ENCODE peak calls at places on chromosomes 3 and 15, in five cellular contexts. A is thoracic aorta, G is NCI-H187 treated with DMSO at 0.1 percent for 48 hours, J is ELF-1, I is A172. P is an unnamed sample.
A peak's percentile ranks its signal among the peaks of the same experiment; 100 is the strongest.

GRCh38 chr3:194000100-194000499 is 135.8 kb upstream of the HES1 start:
- DNase-seq in I (no peak), J (no peak), A (no peak), G (no peak), P (no peak)

GRCh38 chr3:148827585-148827984 is at the start of gene CPB1:
- DNase-seq in G (no peak), J (no peak), I (no peak), A (no peak), P (no peak)

GRCh38 chr3:141380279-141380678 is 12.0 kb downstream of the ZBTB38 start:
- DNase-seq in I (no peak), A (no peak), G (no peak), J (no peak), P (no peak)

GRCh38 chr3:182389041-182389815 is 404.1 kb upstream of the ATP11B start:
- DNase-seq in I (peak; percentile 48), A (no peak), G (no peak), J (no peak), P (no peak)

GRCh38 chr3:122938756-122939425 is 88.7 kb downstream of the SEMA5B start:
- DNase-seq in I (no peak), A (no peak), J (no peak), G (no peak), P (no peak)

GRCh38 chr3:156677120-156677479 is 2.7 kb downstream of the TIPARP start:
- DNase-seq in J (no peak), I (no peak), G (no peak), A (no peak), P (peak; percentile 22)

GRCh38 chr3:45507820-45508317 is 86.7 kb upstream of the LIMD1 start:
- DNase-seq in G (no peak), A (no peak), I (peak; percentile 38), J (peak; percentile 72), P (peak; percentile 23)

GRCh38 chr3:151837057-151837456 is 23.1 kb downstream of the AADAC start:
- DNase-seq in I (peak; percentile 84), A (no peak), J (peak; percentile 67), G (no peak), P (no peak)

GRCh38 chr15:73994912-73995622 is 551 bp downstream of the PML start:
- DNase-seq in G (no peak), A (no peak), J (peak; percentile 30), I (no peak), P (no peak)

GRCh38 chr15:89026167-89026566 is 62.1 kb upstream of the ABHD2 start:
- DNase-seq in G (no peak), A (no peak), J (no peak), I (no peak), P (no peak)

GRCh38 chr3:11480663-11481298 is 162.9 kb downstream of the VGLL4 start:
- DNase-seq in G (no peak), A (no peak), J (peak; percentile 85), I (peak; percentile 34), P (no peak)

GRCh38 chr3:15629860-15630597 is 28.5 kb downstream of the BTD start:
- DNase-seq in J (peak; percentile 35), I (peak; percentile 93), G (no peak), A (no peak), P (peak; percentile 76)

GRCh38 chr3:160179906-160180305 is 45.3 kb upstream of the C3orf80 start:
- DNase-seq in I (no peak), J (no peak), A (no peak), G (no peak), P (no peak)

GRCh38 chr15:38750816-38751215 is 186.2 kb upstream of the RASGRP1 start:
- DNase-seq in G (peak; percentile 82), A (no peak), J (no peak), I (no peak), P (no peak)

GRCh38 chr3:151016421-151016820 is 43.9 kb upstream of the CLRN1 start:
- DNase-seq in G (no peak), J (no peak), I (no peak), A (no peak), P (no peak)

GRCh38 chr3:177838951-177839350 is 641.7 kb upstream of the TBL1XR1 start:
- DNase-seq in G (no peak), I (no peak), A (no peak), J (no peak), P (no peak)

GRCh38 chr3:2947536-2947935 is 162.6 kb downstream of the IL5RA start:
- DNase-seq in G (no peak), J (no peak), A (no peak), I (no peak), P (no peak)

GRCh38 chr15:35519536-35520149 is 26.3 kb downstream of the DPH6 start:
- DNase-seq in J (no peak), G (no peak), I (peak; percentile 60), A (no peak), P (peak; percentile 12)

GRCh38 chr3:142459929-142460328 is 12.1 kb upstream of the XRN1 start:
- DNase-seq in J (no peak), I (no peak), G (no peak), A (no peak), P (no peak)

GRCh38 chr3:188309437-188310269 is 155.7 kb downstream of the LPP start:
- DNase-seq in J (no peak), A (no peak), G (no peak), I (no peak), P (no peak)

GRCh38 chr15:100030586-100031249 is 297.5 kb upstream of the LYSMD4 start:
- DNase-seq in G (no peak), J (no peak), A (no peak), I (no peak), P (no peak)

GRCh38 chr3:186939536-186939935 is 9.2 kb downstream of the ST6GAL1 start:
- DNase-seq in I (no peak), J (no peak), G (no peak), A (no peak), P (no peak)

GRCh38 chr3:158841387-158841786 is 39.5 kb downstream of the MFSD1 start:
- DNase-seq in G (no peak), J (no peak), A (no peak), I (no peak), P (no peak)

GRCh38 chr3:14487086-14487485 is 53.1 kb downstream of the GRIP2 start:
- DNase-seq in G (no peak), J (no peak), I (no peak), A (no peak), P (peak; percentile 19)

GRCh38 chr3:59559721-59560514 is 510.1 kb upstream of the CFAP20DC start:
- DNase-seq in A (no peak), I (peak; percentile 89), G (no peak), J (no peak), P (no peak)

GRCh38 chr3:10955694-10956453 is 36.7 kb upstream of the SLC6A1 start:
- DNase-seq in A (no peak), I (no peak), G (no peak), J (no peak), P (no peak)

GRCh38 chr15:31156808-31157207 is 55.3 kb upstream of the TRPM1 start:
- DNase-seq in G (no peak), J (no peak), I (no peak), A (no peak), P (no peak)

GRCh38 chr3:100457811-100458210 is 34.6 kb upstream of the TMEM45A start:
- DNase-seq in J (no peak), I (no peak), A (no peak), G (no peak), P (no peak)

GRCh38 chr3:178097576-178097975 is 438.7 kb upstream of the KCNMB2 start:
- DNase-seq in G (no peak), A (no peak), J (no peak), I (no peak), P (no peak)

GRCh38 chr3:61894988-61895935 is 333.9 kb downstream of the PTPRG start:
- DNase-seq in A (peak; percentile 77), I (peak; percentile 90), J (peak; percentile 61), G (no peak), P (peak; percentile 78)

GRCh38 chr3:65974505-65974904 is 64.2 kb downstream of the MAGI1 start:
- DNase-seq in J (peak; percentile 54), G (no peak), I (no peak), A (no peak), P (no peak)